ENCODE peak calls at places on chromosomes 3 and 15, in nine cellular contexts. One of them, this sample, is unnamed. For H3K9me3, the result is how much of the 10 kb centered on the place peaks cover.

GRCh38 chr3:87206070-87206469 is 21.0 kb upstream of the CHMP2B start:
- DNase-seq in kidney: no peak
- DNase-seq in sigmoid colon: no peak
- DNase-seq in CD8-positive, alpha-beta memory T cell: no peak
- DNase-seq in H9: no peak
- DNase-seq in small intestine: peak
- DNase-seq in H1: no peak
- DNase-seq in breast epithelium: no peak
- DNase-seq in upper lobe of right lung: no peak
- DNase-seq in this sample: no peak

GRCh38 chr3:167102071-167102470 is 278.0 kb downstream of the ZBBX start:
- DNase-seq in kidney: no peak
- DNase-seq in sigmoid colon: no peak
- DNase-seq in CD8-positive, alpha-beta memory T cell: no peak
- DNase-seq in H9: peak
- DNase-seq in small intestine: no peak
- DNase-seq in H1: no peak
- DNase-seq in breast epithelium: no peak
- DNase-seq in upper lobe of right lung: no peak
- DNase-seq in this sample: no peak

GRCh38 chr3:127172670-127173515 is 20.0 kb upstream of the PRR23E start:
- DNase-seq in kidney: peak
- DNase-seq in sigmoid colon: no peak
- DNase-seq in CD8-positive, alpha-beta memory T cell: no peak
- DNase-seq in H9: peak
- DNase-seq in small intestine: no peak
- DNase-seq in H1: no peak
- DNase-seq in breast epithelium: peak
- DNase-seq in upper lobe of right lung: peak
- DNase-seq in this sample: peak

GRCh38 chr3:2659896-2660295 is 450.3 kb downstream of the IL5RA start:
- DNase-seq in kidney: no peak
- DNase-seq in sigmoid colon: no peak
- DNase-seq in CD8-positive, alpha-beta memory T cell: no peak
- DNase-seq in H9: no peak
- DNase-seq in small intestine: no peak
- DNase-seq in H1: no peak
- DNase-seq in breast epithelium: no peak
- DNase-seq in upper lobe of right lung: no peak
- DNase-seq in this sample: no peak

GRCh38 chr3:132343018-132343612 is 25.9 kb downstream of the ACP3 start:
- DNase-seq in kidney: no peak
- DNase-seq in sigmoid colon: no peak
- DNase-seq in CD8-positive, alpha-beta memory T cell: no peak
- DNase-seq in H9: peak
- DNase-seq in small intestine: peak
- DNase-seq in H1: no peak
- DNase-seq in breast epithelium: no peak
- DNase-seq in upper lobe of right lung: no peak
- DNase-seq in this sample: no peak

GRCh38 chr15:60972866-60973265 is 256.2 kb downstream of the RORA start:
- DNase-seq in kidney: no peak
- DNase-seq in sigmoid colon: no peak
- DNase-seq in CD8-positive, alpha-beta memory T cell: no peak
- DNase-seq in H9: no peak
- DNase-seq in small intestine: no peak
- DNase-seq in H1: no peak
- DNase-seq in breast epithelium: no peak
- DNase-seq in upper lobe of right lung: no peak
- DNase-seq in this sample: no peak

GRCh38 chr15:67241132-67241855 is 13.2 kb downstream of the AAGAB start:
- DNase-seq in kidney: no peak
- DNase-seq in sigmoid colon: no peak
- DNase-seq in CD8-positive, alpha-beta memory T cell: no peak
- DNase-seq in H9: no peak
- DNase-seq in small intestine: no peak
- DNase-seq in H1: no peak
- DNase-seq in breast epithelium: no peak
- DNase-seq in upper lobe of right lung: no peak
- DNase-seq in this sample: no peak

GRCh38 chr3:53129344-53129743 is 891 bp downstream of the RFT1 start:
- DNase-seq in kidney: no peak
- DNase-seq in sigmoid colon: no peak
- DNase-seq in CD8-positive, alpha-beta memory T cell: no peak
- DNase-seq in H9: no peak
- DNase-seq in small intestine: no peak
- DNase-seq in H1: no peak
- DNase-seq in breast epithelium: no peak
- DNase-seq in upper lobe of right lung: no peak
- DNase-seq in this sample: no peak

GRCh38 chr3:112747624-112748023 is 99.0 kb downstream of the CD200R1L start:
- DNase-seq in kidney: no peak
- DNase-seq in sigmoid colon: no peak
- DNase-seq in CD8-positive, alpha-beta memory T cell: no peak
- DNase-seq in H9: no peak
- DNase-seq in small intestine: no peak
- DNase-seq in H1: no peak
- DNase-seq in breast epithelium: no peak
- DNase-seq in upper lobe of right lung: no peak
- DNase-seq in this sample: no peak
- H3K27ac ChIP-seq in kidney: no peak
- H3K27ac ChIP-seq in sigmoid colon: no peak
- H3K27ac ChIP-seq in CD8-positive, alpha-beta memory T cell: no peak
- H3K27ac ChIP-seq in H9: no peak
- H3K27ac ChIP-seq in small intestine: no peak
- H3K27ac ChIP-seq in H1: no peak
- H3K27ac ChIP-seq in breast epithelium: no peak
- H3K27ac ChIP-seq in upper lobe of right lung: no peak
- H3K27ac ChIP-seq in this sample: no peak

GRCh38 chr15:26691249-26691648 is 81.6 kb downstream of the GABRB3 start:
- DNase-seq in kidney: no peak
- DNase-seq in sigmoid colon: no peak
- DNase-seq in CD8-positive, alpha-beta memory T cell: no peak
- DNase-seq in H9: peak
- DNase-seq in small intestine: no peak
- DNase-seq in H1: peak
- DNase-seq in breast epithelium: no peak
- DNase-seq in upper lobe of right lung: no peak
- DNase-seq in this sample: no peak
- H3K9me3 ChIP-seq in kidney: under half
- H3K9me3 ChIP-seq in sigmoid colon: under half
- H3K9me3 ChIP-seq in CD8-positive, alpha-beta memory T cell: under half
- H3K9me3 ChIP-seq in H9: under half
- H3K9me3 ChIP-seq in small intestine: under half
- H3K9me3 ChIP-seq in H1: under half
- H3K9me3 ChIP-seq in breast epithelium: under half
- H3K9me3 ChIP-seq in upper lobe of right lung: under half
- H3K9me3 ChIP-seq in this sample: under half

GRCh38 chr3:4772858-4773257 is 206.4 kb upstream of the BHLHE40 start:
- DNase-seq in kidney: no peak
- DNase-seq in sigmoid colon: no peak
- DNase-seq in CD8-positive, alpha-beta memory T cell: no peak
- DNase-seq in H9: no peak
- DNase-seq in small intestine: no peak
- DNase-seq in H1: no peak
- DNase-seq in breast epithelium: no peak
- DNase-seq in upper lobe of right lung: no peak
- DNase-seq in this sample: no peak

GRCh38 chr3:4772171-4772804 is 206.9 kb upstream of the BHLHE40 start:
- DNase-seq in kidney: peak
- DNase-seq in sigmoid colon: peak
- DNase-seq in CD8-positive, alpha-beta memory T cell: no peak
- DNase-seq in H9: no peak
- DNase-seq in small intestine: peak
- DNase-seq in H1: no peak
- DNase-seq in breast epithelium: peak
- DNase-seq in upper lobe of right lung: peak
- DNase-seq in this sample: no peak

GRCh38 chr3:4773583-4773982 is 205.7 kb upstream of the BHLHE40 start:
- DNase-seq in kidney: no peak
- DNase-seq in sigmoid colon: no peak
- DNase-seq in CD8-positive, alpha-beta memory T cell: no peak
- DNase-seq in H9: no peak
- DNase-seq in small intestine: no peak
- DNase-seq in H1: no peak
- DNase-seq in breast epithelium: no peak
- DNase-seq in upper lobe of right lung: no peak
- DNase-seq in this sample: no peak

GRCh38 chr3:4776399-4776979 is 202.7 kb upstream of the BHLHE40 start:
- DNase-seq in kidney: no peak
- DNase-seq in sigmoid colon: no peak
- DNase-seq in CD8-positive, alpha-beta memory T cell: no peak
- DNase-seq in H9: no peak
- DNase-seq in small intestine: no peak
- DNase-seq in H1: no peak
- DNase-seq in breast epithelium: no peak
- DNase-seq in upper lobe of right lung: no peak
- DNase-seq in this sample: no peak

DNA sequence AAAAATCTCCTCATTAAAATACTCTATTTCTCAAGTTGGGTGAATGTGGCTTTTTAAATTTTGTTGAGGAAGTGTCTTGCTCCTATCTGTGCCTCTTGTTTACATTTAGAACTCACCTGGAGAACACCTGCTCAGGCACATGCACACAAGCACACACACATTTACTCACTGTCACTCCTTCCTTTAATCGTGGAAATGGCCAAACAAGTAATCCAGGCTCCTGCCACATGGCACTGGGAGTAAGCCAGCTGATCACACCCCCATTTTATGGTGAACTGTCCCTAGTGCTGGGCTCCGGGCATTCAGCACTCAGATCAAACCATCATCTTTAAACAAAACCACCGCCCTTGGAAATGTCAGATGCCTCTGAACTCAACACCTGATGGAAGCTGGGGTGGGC is 204.7 kb upstream of the BHLHE40 start:
- DNase-seq in kidney: no peak
- DNase-seq in sigmoid colon: no peak
- DNase-seq in CD8-positive, alpha-beta memory T cell: no peak
- DNase-seq in H9: no peak
- DNase-seq in small intestine: peak
- DNase-seq in H1: no peak
- DNase-seq in breast epithelium: no peak
- DNase-seq in upper lobe of right lung: no peak
- DNase-seq in this sample: no peak
- H3K27ac ChIP-seq in kidney: no peak
- H3K27ac ChIP-seq in sigmoid colon: no peak
- H3K27ac ChIP-seq in CD8-positive, alpha-beta memory T cell: no peak
- H3K27ac ChIP-seq in H9: no peak
- H3K27ac ChIP-seq in small intestine: no peak
- H3K27ac ChIP-seq in H1: no peak
- H3K27ac ChIP-seq in breast epithelium: peak
- H3K27ac ChIP-seq in upper lobe of right lung: no peak
- H3K27ac ChIP-seq in this sample: no peak

GRCh38 chr15:87661952-87662351 is 594.6 kb downstream of the NTRK3 start:
- DNase-seq in kidney: no peak
- DNase-seq in sigmoid colon: no peak
- DNase-seq in CD8-positive, alpha-beta memory T cell: no peak
- DNase-seq in H9: no peak
- DNase-seq in small intestine: no peak
- DNase-seq in H1: no peak
- DNase-seq in breast epithelium: no peak
- DNase-seq in upper lobe of right lung: no peak
- DNase-seq in this sample: no peak

GRCh38 chr15:87662575-87662974 is 594.0 kb downstream of the NTRK3 start:
- DNase-seq in kidney: no peak
- DNase-seq in sigmoid colon: no peak
- DNase-seq in CD8-positive, alpha-beta memory T cell: no peak
- DNase-seq in H9: no peak
- DNase-seq in small intestine: no peak
- DNase-seq in H1: no peak
- DNase-seq in breast epithelium: no peak
- DNase-seq in upper lobe of right lung: no peak
- DNase-seq in this sample: no peak

GRCh38 chr15:87656373-87656772 is 600.2 kb downstream of the NTRK3 start:
- DNase-seq in kidney: no peak
- DNase-seq in sigmoid colon: no peak
- DNase-seq in CD8-positive, alpha-beta memory T cell: no peak
- DNase-seq in H9: no peak
- DNase-seq in small intestine: no peak
- DNase-seq in H1: no peak
- DNase-seq in breast epithelium: no peak
- DNase-seq in upper lobe of right lung: no peak
- DNase-seq in this sample: no peak

GRCh38 chr15:87661481-87661880 is 595.1 kb downstream of the NTRK3 start:
- DNase-seq in kidney: no peak
- DNase-seq in sigmoid colon: no peak
- DNase-seq in CD8-positive, alpha-beta memory T cell: no peak
- DNase-seq in H9: no peak
- DNase-seq in small intestine: no peak
- DNase-seq in H1: no peak
- DNase-seq in breast epithelium: no peak
- DNase-seq in upper lobe of right lung: no peak
- DNase-seq in this sample: no peak

GRCh38 chr15:87660494-87661129 is 595.9 kb downstream of the NTRK3 start:
- DNase-seq in kidney: no peak
- DNase-seq in sigmoid colon: no peak
- DNase-seq in CD8-positive, alpha-beta memory T cell: no peak
- DNase-seq in H9: no peak
- DNase-seq in small intestine: no peak
- DNase-seq in H1: no peak
- DNase-seq in breast epithelium: no peak
- DNase-seq in upper lobe of right lung: no peak
- DNase-seq in this sample: no peak
- H3K9me3 ChIP-seq in kidney: under half
- H3K9me3 ChIP-seq in sigmoid colon: under half
- H3K9me3 ChIP-seq in CD8-positive, alpha-beta memory T cell: under half
- H3K9me3 ChIP-seq in H9: under half
- H3K9me3 ChIP-seq in small intestine: under half
- H3K9me3 ChIP-seq in H1: under half
- H3K9me3 ChIP-seq in breast epithelium: under half
- H3K9me3 ChIP-seq in upper lobe of right lung: under half
- H3K9me3 ChIP-seq in this sample: under half

GRCh38 chr15:81296218-81296617 is 27.7 kb downstream of the STARD5 start:
- DNase-seq in kidney: no peak
- DNase-seq in sigmoid colon: no peak
- DNase-seq in CD8-positive, alpha-beta memory T cell: no peak
- DNase-seq in H9: no peak
- DNase-seq in small intestine: no peak
- DNase-seq in H1: no peak
- DNase-seq in breast epithelium: no peak
- DNase-seq in upper lobe of right lung: no peak
- DNase-seq in this sample: no peak

GRCh38 chr15:81297147-81297572 is 26.8 kb downstream of the STARD5 start:
- DNase-seq in kidney: no peak
- DNase-seq in sigmoid colon: no peak
- DNase-seq in CD8-positive, alpha-beta memory T cell: no peak
- DNase-seq in H9: no peak
- DNase-seq in small intestine: no peak
- DNase-seq in H1: no peak
- DNase-seq in breast epithelium: no peak
- DNase-seq in upper lobe of right lung: no peak
- DNase-seq in this sample: no peak

GRCh38 chr15:81298606-81299005 is 25.3 kb downstream of the STARD5 start:
- DNase-seq in kidney: no peak
- DNase-seq in sigmoid colon: no peak
- DNase-seq in CD8-positive, alpha-beta memory T cell: no peak
- DNase-seq in H9: no peak
- DNase-seq in small intestine: no peak
- DNase-seq in H1: no peak
- DNase-seq in breast epithelium: no peak
- DNase-seq in upper lobe of right lung: no peak
- DNase-seq in this sample: no peak

GRCh38 chr15:81296673-81297072 is 27.3 kb downstream of the STARD5 start:
- DNase-seq in kidney: peak
- DNase-seq in sigmoid colon: peak
- DNase-seq in CD8-positive, alpha-beta memory T cell: peak
- DNase-seq in H9: no peak
- DNase-seq in small intestine: peak
- DNase-seq in H1: no peak
- DNase-seq in breast epithelium: peak
- DNase-seq in upper lobe of right lung: peak
- DNase-seq in this sample: no peak

GRCh38 chr15:81297580-81298575 is 26.1 kb downstream of the STARD5 start:
- DNase-seq in kidney: no peak
- DNase-seq in sigmoid colon: no peak
- DNase-seq in CD8-positive, alpha-beta memory T cell: no peak
- DNase-seq in H9: no peak
- DNase-seq in small intestine: no peak
- DNase-seq in H1: no peak
- DNase-seq in breast epithelium: no peak
- DNase-seq in upper lobe of right lung: no peak
- DNase-seq in this sample: no peak
- H3K27ac ChIP-seq in kidney: peak
- H3K27ac ChIP-seq in sigmoid colon: no peak
- H3K27ac ChIP-seq in CD8-positive, alpha-beta memory T cell: peak
- H3K27ac ChIP-seq in H9: no peak
- H3K27ac ChIP-seq in small intestine: peak
- H3K27ac ChIP-seq in H1: no peak
- H3K27ac ChIP-seq in breast epithelium: peak
- H3K27ac ChIP-seq in upper lobe of right lung: peak
- H3K27ac ChIP-seq in this sample: peak